ENCODE peak calls at places on chromosome 5, in ten cellular contexts. I, L, Z, F, K, V, R, Q, N and J are unnamed samples.

GRCh38 chr5:141521244-141521781 is 32.4 kb downstream of the PCDHGC5 start:
- DNase-seq in I (no peak), L (no peak), Z (no peak), F (peak), K (peak), V (no peak), R (peak), Q (no peak), N (peak), J (no peak)

GRCh38 chr5:81156732-81157131 is 76.4 kb upstream of the CKMT2 start:
- DNase-seq in I (no peak), L (peak), Z (no peak), F (no peak), K (no peak), V (no peak), R (no peak), Q (no peak), N (no peak), J (no peak)

GRCh38 chr5:64292611-64293215 is 127.1 kb downstream of the RNF180 start:
- DNase-seq in I (no peak), L (no peak), Z (no peak), F (no peak), K (no peak), V (no peak), R (no peak), Q (no peak), N (no peak), J (no peak)

GRCh38 chr5:93791520-93791972 is 50.1 kb upstream of the POU5F2 start:
- DNase-seq in I (no peak), L (no peak), Z (no peak), F (no peak), K (no peak), V (no peak), R (no peak), Q (no peak), N (no peak), J (no peak)

GRCh38 chr5:82183828-82184227 is 94.3 kb downstream of the RPS23 start:
- DNase-seq in I (no peak), L (no peak), Z (no peak), F (no peak), K (no peak), V (no peak), R (no peak), Q (no peak), N (peak), J (no peak)

GRCh38 chr5:107826311-107827000 is 155.7 kb upstream of the EFNA5 start:
- DNase-seq in I (no peak), L (no peak), Z (no peak), F (no peak), K (no peak), V (peak), R (no peak), Q (no peak), N (no peak), J (no peak)

GRCh38 chr5:131792900-131793299 is 3.9 kb downstream of the FNIP1 start:
- DNase-seq in I (no peak), L (no peak), Z (no peak), F (no peak), K (no peak), V (no peak), R (no peak), Q (no peak), N (no peak), J (no peak)

GRCh38 chr5:65125681-65126080 is 356.0 kb downstream of the ADAMTS6 start:
- DNase-seq in I (no peak), L (no peak), Z (no peak), F (no peak), K (no peak), V (no peak), R (no peak), Q (no peak), N (no peak), J (no peak)

GRCh38 chr5:35026941-35027340 is 20.8 kb downstream of the AGXT2 start:
- DNase-seq in I (no peak), L (no peak), Z (no peak), F (no peak), K (no peak), V (no peak), R (no peak), Q (no peak), N (no peak), J (no peak)

GRCh38 chr5:6686916-6687409 is 26.3 kb upstream of the TENT4A start:
- DNase-seq in I (no peak), L (no peak), Z (no peak), F (no peak), K (no peak), V (peak), R (no peak), Q (no peak), N (peak), J (peak)

DNA sequence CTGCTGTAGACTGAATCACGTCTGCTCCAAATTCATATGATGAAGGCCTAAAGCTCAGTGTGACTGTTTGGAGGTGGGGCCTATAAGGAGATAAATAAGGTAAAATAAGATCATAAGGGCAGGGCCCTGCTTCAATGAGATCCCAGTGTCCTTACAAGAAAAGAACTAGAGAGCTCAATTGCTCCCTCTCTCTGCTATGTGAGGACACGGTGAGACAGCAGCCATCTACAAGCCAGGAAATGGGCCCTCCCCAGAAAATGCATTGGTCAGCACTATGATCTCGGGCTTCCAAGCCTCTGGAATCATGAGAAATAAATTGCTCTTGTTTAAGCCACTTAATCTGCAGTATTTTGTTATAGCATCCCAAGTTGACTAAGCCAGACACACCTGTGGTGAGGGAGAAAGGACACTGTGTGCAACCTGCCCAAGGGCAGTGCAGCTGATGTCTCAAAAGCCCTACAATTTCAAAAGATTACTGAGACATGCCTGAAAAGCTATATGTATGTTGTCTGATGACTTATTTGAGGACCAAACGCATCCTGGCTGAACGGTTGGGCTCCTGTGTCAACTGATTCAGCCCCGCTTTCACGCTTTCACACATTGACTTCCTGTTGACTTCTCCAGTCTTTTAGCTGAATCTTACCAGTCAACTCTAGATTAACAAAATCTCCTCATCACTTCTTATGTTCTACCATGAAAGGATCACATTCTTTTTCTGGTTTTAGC is 13.2 kb downstream of the GZMK start:
- DNase-seq in I (peak), L (peak), Z (peak), F (no peak), K (no peak), V (peak), R (no peak), Q (no peak), N (peak), J (peak)
- TF ChIP-seq CTCF in I (no peak), L (no peak), Z (peak), F (no peak), K (no peak), V (peak), R (no peak), Q (no peak), N (peak), J (no peak)

DNA sequence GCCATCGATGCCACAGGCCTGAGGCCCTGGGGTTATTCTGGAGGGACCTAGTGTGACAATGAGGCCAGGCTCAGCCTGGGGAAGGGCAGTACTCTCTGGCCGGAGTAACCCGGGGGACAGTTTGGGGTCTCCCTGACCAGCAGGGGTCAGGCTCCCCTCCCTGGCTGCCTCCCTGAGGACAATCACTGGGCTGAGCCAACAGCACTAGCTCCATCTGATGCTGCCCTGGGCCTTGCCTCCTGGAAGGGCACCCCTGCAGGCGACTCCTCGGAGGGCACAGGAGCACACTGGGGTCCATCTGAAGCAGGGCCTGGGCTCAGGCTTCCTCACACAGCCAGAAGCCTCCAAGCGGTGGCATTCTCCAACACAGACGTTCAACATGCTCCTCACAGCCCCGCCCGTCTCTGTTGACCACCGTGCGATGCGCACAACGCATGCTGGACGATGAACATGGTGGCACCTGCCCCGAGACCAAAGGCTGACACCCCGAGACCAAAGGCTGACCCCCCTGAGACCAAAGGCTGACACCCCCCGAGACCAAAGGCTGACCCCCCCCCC is 68.3 kb downstream of the ADAMTS2 start:
- DNase-seq in I (no peak), L (no peak), Z (no peak), F (no peak), K (no peak), V (no peak), R (no peak), Q (no peak), N (no peak), J (no peak)
- TF ChIP-seq CTCF in I (no peak), L (no peak), Z (no peak), F (peak), K (no peak), V (peak), R (peak), Q (no peak), N (peak), J (no peak)

GRCh38 chr5:39132792-39133191 is 58.6 kb upstream of the RICTOR start:
- DNase-seq in I (no peak), L (no peak), Z (no peak), F (no peak), K (no peak), V (no peak), R (no peak), Q (no peak), N (no peak), J (no peak)

GRCh38 chr5:39140558-39141168 is 66.5 kb upstream of the RICTOR start:
- DNase-seq in I (no peak), L (no peak), Z (no peak), F (no peak), K (no peak), V (no peak), R (no peak), Q (no peak), N (no peak), J (no peak)

GRCh38 chr5:39138182-39138487 is 63.9 kb upstream of the RICTOR start:
- DNase-seq in I (no peak), L (no peak), Z (no peak), F (no peak), K (no peak), V (no peak), R (no peak), Q (no peak), N (no peak), J (peak)

GRCh38 chr5:39138892-39139291 is 64.7 kb upstream of the RICTOR start:
- DNase-seq in I (no peak), L (no peak), Z (no peak), F (peak), K (no peak), V (no peak), R (peak), Q (no peak), N (peak), J (no peak)

DNA sequence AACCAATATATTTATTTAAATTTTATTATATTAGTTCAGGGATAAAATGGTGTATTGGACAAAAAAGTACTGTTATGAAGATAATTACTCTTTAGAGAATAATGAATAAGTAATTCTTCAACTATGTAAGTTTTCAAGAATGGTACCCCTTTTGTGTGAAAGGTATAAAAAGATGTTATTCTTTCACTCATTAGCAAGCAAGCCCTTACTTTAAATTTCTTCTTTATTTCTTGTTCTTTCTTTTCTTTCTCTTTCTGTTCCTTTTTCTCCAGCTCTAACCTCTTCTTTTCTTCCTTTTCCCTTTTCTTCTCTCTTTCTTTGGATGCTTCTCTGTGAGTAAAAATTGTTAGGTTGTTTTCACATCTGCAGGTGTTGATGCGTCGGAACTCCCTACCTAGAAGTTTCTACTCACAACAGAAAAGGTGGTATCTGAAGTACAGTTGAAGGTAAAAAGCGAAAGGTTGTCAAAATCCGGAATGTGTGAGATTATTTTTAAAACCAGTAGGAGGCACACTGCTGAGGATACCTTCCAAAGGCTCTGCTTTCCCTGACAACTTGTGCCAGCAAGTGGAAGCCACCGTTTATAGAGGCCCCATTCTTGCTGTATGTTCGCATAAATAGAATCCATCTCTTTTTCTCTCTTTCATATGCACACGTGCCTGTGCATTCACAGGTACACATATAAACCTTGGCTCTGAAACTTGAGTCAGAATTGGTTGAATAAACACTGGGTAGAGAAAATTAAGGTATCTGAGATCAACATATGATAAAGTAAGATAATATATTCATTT is 63.4 kb upstream of the RICTOR start:
- DNase-seq in I (no peak), L (no peak), Z (no peak), F (no peak), K (no peak), V (peak), R (no peak), Q (no peak), N (no peak), J (no peak)
- TF ChIP-seq CTCF in I (no peak), L (no peak), Z (peak), F (no peak), K (no peak), V (peak), R (peak), Q (no peak), N (peak), J (no peak)

GRCh38 chr5:154995679-154996078 is 17.9 kb upstream of the KIF4B start:
- DNase-seq in I (no peak), L (no peak), Z (no peak), F (no peak), K (no peak), V (peak), R (no peak), Q (no peak), N (no peak), J (no peak)
- TF ChIP-seq CTCF in I (no peak), L (no peak), Z (no peak), F (no peak), K (no peak), V (peak), R (no peak), Q (no peak), N (no peak), J (no peak)